ENCODE peak calls at places on chromosomes 13 and 19, in six cellular contexts. L is DND-41; R is naive thymus-derived CD4-positive, alpha-beta T cell; S is IMR-90; U is ovary; J is PC-3. F is an unnamed sample. For H3K4me1 and H3K36me3, the result is how much of the 10 kb centered on the place peaks cover.

GRCh38 chr19:10295305-10295846 is 5.6 kb downstream of the ICAM5 start:
- DNase-seq in L (no peak), R (peak), U (peak), J (no peak), S (no peak), F (peak)

GRCh38 chr13:19713186-19713965 is 69.4 kb downstream of the PSPC1 start:
- DNase-seq in J (peak), L (no peak), S (peak), U (no peak), R (no peak), F (no peak)

GRCh38 chr13:91351980-91352379 is 4.5 kb downstream of the MIR17HG start:
- DNase-seq in J (no peak), R (no peak), U (no peak), L (no peak), S (no peak), F (no peak)

GRCh38 chr19:45130888-45131615 is 29.7 kb downstream of the NKPD1 start:
- DNase-seq in R (no peak), L (peak), J (peak), U (no peak), S (peak), F (no peak)

GRCh38 chr19:12794196-12794921 is 3.1 kb downstream of the JUNB start:
- DNase-seq in U (no peak), S (peak), L (no peak), J (peak), R (no peak), F (no peak)

GRCh38 chr13:24251525-24251924 is 57.9 kb upstream of the C1QTNF9 start:
- DNase-seq in R (peak), U (no peak), L (peak), J (no peak), S (no peak), F (peak)

GRCh38 chr13:42990147-42990990 is 1.7 kb downstream of the EPSTI1 start:
- DNase-seq in R (peak), J (no peak), U (no peak), S (peak), L (no peak), F (peak)

GRCh38 chr13:37403776-37404497 is 194.6 kb downstream of the POSTN start:
- DNase-seq in R (no peak), S (peak), U (no peak), L (no peak), J (no peak), F (no peak)

GRCh38 chr19:51398096-51398704 is 7.8 kb upstream of the C19orf84 start:
- DNase-seq in J (peak), L (no peak), R (no peak), U (no peak), S (peak), F (peak)

GRCh38 chr13:97249797-97250495 is 27.8 kb downstream of the MBNL2 start:
- DNase-seq in J (no peak), S (no peak), R (no peak), U (no peak), L (no peak), F (no peak)
- H3K4me1 ChIP-seq in J (under half), S (under half), R (under half), U (under half), L (under half), F (under half)

DNA sequence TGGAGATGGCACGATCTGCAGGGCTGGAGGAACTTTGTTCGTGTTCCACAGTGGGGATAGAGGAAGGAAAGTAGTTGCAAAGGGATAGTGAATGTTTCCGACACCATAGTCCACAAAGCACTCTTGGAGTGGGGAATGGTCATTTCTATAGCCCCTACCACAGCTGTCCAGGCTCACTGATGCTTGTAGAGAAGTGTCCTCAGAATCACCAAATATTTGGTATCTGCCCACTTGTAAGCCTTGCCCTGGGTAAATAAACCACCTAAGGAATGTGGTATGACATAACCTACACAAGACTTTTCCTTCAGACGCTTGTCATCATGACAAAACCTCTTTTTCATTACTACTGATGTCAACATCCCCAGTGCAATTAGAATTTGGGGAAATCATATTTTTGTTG is 686.5 kb upstream of the ARGLU1 start:
- DNase-seq in U (no peak), R (no peak), J (peak), L (no peak), S (no peak), F (no peak)
- H3K36me3 ChIP-seq in U (under half), R (under half), J (under half), L (under half), S (under half), F (under half)

DNA sequence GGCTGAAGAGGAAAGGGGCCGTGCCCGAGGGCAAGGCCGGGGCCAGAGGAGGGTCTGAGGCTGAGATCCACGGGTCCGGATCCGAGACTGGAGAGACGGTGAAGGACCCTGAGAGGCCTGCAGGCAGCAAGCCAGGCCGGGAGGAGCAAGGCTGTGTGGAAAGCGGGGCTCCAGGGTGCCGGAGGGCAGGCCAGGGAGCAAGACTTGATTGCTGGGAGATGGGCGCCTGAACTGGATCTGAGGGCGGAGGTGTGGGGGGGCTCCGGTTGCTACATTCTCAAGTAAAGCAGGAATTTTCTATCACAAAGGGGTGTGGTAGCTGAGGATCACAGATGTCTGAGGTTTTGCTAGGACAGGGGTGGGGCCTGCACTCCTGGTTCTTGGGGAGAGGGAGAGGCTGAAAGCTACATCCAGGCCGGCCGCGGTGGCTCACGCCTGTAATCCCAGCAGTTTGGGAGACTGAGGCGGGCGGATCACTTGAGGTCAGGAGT is 3.8 kb downstream of the MAMSTR start:
- DNase-seq in U (peak), R (no peak), S (no peak), L (no peak), J (no peak), F (no peak)
- H3K4me1 ChIP-seq in U (under half), R (under half), S (under half), L (under half), J (under half), F (under half)

DNA sequence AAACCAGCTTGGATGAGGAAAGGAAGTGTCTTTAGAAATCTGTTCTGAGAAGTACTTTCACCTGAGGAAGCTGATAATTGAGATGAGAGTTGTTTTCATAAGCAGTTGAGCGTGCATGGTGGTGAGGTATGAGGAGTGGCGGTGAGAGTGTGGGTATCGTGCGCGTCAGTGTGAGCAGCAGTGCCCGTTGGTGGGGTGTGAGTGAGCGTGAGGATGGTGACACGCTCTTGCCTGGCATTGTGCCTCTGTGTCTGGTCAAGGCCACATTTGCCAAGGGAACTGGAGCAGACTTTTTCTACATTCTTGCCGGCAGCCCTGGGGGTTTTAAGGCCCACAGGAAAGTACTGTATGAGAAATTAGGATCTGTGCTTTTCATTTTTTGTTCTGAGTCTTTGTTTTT is 36.5 kb upstream of the TEX29 start:
- DNase-seq in L (no peak), R (no peak), S (no peak), U (no peak), J (no peak), F (no peak)
- H3K36me3 ChIP-seq in L (half or more), R (half or more), S (half or more), U (under half), J (under half), F (half or more)

F was measured in CD4-positive, alpha-beta memory T cell.